ENCODE peak calls at places on chromosomes 16 and 17, in eight cellular contexts. One of them, this sample, is unnamed.

GRCh38 chr17:3944485-3945388 is 19.5 kb downstream of the ATP2A3 start:
- DNase-seq in GM13976: peak
- DNase-seq in bronchial epithelial cell: peak
- DNase-seq in AG04450: no peak
- DNase-seq in activated B cell treated with CpG ODN at 0.5 μM for 24 hours: peak
- DNase-seq in WERI-Rb-1: no peak
- DNase-seq in BJ: no peak
- DNase-seq in RWPE1: peak
- DNase-seq in this sample: peak

GRCh38 chr17:11705111-11705510 is 106.8 kb downstream of the DNAH9 start:
- DNase-seq in GM13976: no peak
- DNase-seq in BJ: no peak
- DNase-seq in WERI-Rb-1: no peak
- DNase-seq in bronchial epithelial cell: no peak
- DNase-seq in RWPE1: peak
- DNase-seq in activated B cell treated with CpG ODN at 0.5 μM for 24 hours: no peak
- DNase-seq in AG04450: no peak
- DNase-seq in this sample: no peak

GRCh38 chr17:38550661-38551060 is 55.1 kb downstream of the SRCIN1 start:
- DNase-seq in GM13976: no peak
- DNase-seq in RWPE1: peak
- DNase-seq in BJ: no peak
- DNase-seq in AG04450: no peak
- DNase-seq in bronchial epithelial cell: peak
- DNase-seq in WERI-Rb-1: no peak
- DNase-seq in activated B cell treated with CpG ODN at 0.5 μM for 24 hours: no peak
- DNase-seq in this sample: no peak

GRCh38 chr16:88384222-88385111 is 1.7 kb downstream of the ZNF469 start:
- DNase-seq in bronchial epithelial cell: no peak
- DNase-seq in activated B cell treated with CpG ODN at 0.5 μM for 24 hours: no peak
- DNase-seq in AG04450: no peak
- DNase-seq in RWPE1: no peak
- DNase-seq in BJ: no peak
- DNase-seq in GM13976: no peak
- DNase-seq in WERI-Rb-1: no peak
- DNase-seq in this sample: no peak

GRCh38 chr16:65098916-65099315 is 22.9 kb downstream of the CDH11 start:
- DNase-seq in GM13976: no peak
- DNase-seq in WERI-Rb-1: no peak
- DNase-seq in BJ: no peak
- DNase-seq in activated B cell treated with CpG ODN at 0.5 μM for 24 hours: no peak
- DNase-seq in AG04450: no peak
- DNase-seq in RWPE1: no peak
- DNase-seq in bronchial epithelial cell: no peak
- DNase-seq in this sample: no peak

GRCh38 chr16:87816507-87817100 is 50.8 kb upstream of the KLHDC4 start:
- DNase-seq in AG04450: no peak
- DNase-seq in activated B cell treated with CpG ODN at 0.5 μM for 24 hours: no peak
- DNase-seq in GM13976: no peak
- DNase-seq in WERI-Rb-1: no peak
- DNase-seq in RWPE1: no peak
- DNase-seq in bronchial epithelial cell: no peak
- DNase-seq in BJ: no peak
- DNase-seq in this sample: no peak

GRCh38 chr16:50265260-50265659 is 1.1 kb upstream of the ADCY7 start:
- DNase-seq in BJ: no peak
- DNase-seq in WERI-Rb-1: peak
- DNase-seq in GM13976: no peak
- DNase-seq in bronchial epithelial cell: peak
- DNase-seq in RWPE1: no peak
- DNase-seq in activated B cell treated with CpG ODN at 0.5 μM for 24 hours: no peak
- DNase-seq in AG04450: no peak
- DNase-seq in this sample: no peak

GRCh38 chr16:28157768-28158535 is 53.8 kb downstream of the XPO6 start:
- DNase-seq in RWPE1: no peak
- DNase-seq in GM13976: no peak
- DNase-seq in activated B cell treated with CpG ODN at 0.5 μM for 24 hours: no peak
- DNase-seq in bronchial epithelial cell: no peak
- DNase-seq in WERI-Rb-1: no peak
- DNase-seq in BJ: no peak
- DNase-seq in AG04450: no peak
- DNase-seq in this sample: no peak

GRCh38 chr16:2928796-2929195 is 17.1 kb downstream of the FLYWCH1 start:
- DNase-seq in activated B cell treated with CpG ODN at 0.5 μM for 24 hours: no peak
- DNase-seq in bronchial epithelial cell: no peak
- DNase-seq in GM13976: no peak
- DNase-seq in AG04450: no peak
- DNase-seq in BJ: no peak
- DNase-seq in WERI-Rb-1: no peak
- DNase-seq in RWPE1: no peak
- DNase-seq in this sample: no peak

GRCh38 chr16:52318259-52319008 is 228.5 kb downstream of the TOX3 start:
- DNase-seq in activated B cell treated with CpG ODN at 0.5 μM for 24 hours: no peak
- DNase-seq in RWPE1: no peak
- DNase-seq in GM13976: no peak
- DNase-seq in BJ: no peak
- DNase-seq in WERI-Rb-1: no peak
- DNase-seq in AG04450: no peak
- DNase-seq in bronchial epithelial cell: no peak
- DNase-seq in this sample: no peak

GRCh38 chr17:44363613-44364159 is at the start of gene FAM171A2:
- DNase-seq in WERI-Rb-1: peak
- DNase-seq in activated B cell treated with CpG ODN at 0.5 μM for 24 hours: peak
- DNase-seq in BJ: no peak
- DNase-seq in AG04450: peak
- DNase-seq in GM13976: peak
- DNase-seq in bronchial epithelial cell: no peak
- DNase-seq in RWPE1: peak
- DNase-seq in this sample: peak

GRCh38 chr17:3502466-3502865 is 26.7 kb downstream of the ASPA start:
- DNase-seq in WERI-Rb-1: no peak
- DNase-seq in activated B cell treated with CpG ODN at 0.5 μM for 24 hours: no peak
- DNase-seq in BJ: no peak
- DNase-seq in AG04450: no peak
- DNase-seq in GM13976: no peak
- DNase-seq in bronchial epithelial cell: no peak
- DNase-seq in RWPE1: no peak
- DNase-seq in this sample: no peak

GRCh38 chr17:76207268-76207667 is 33.0 kb downstream of the RNF157 start:
- DNase-seq in bronchial epithelial cell: no peak
- DNase-seq in activated B cell treated with CpG ODN at 0.5 μM for 24 hours: no peak
- DNase-seq in BJ: no peak
- DNase-seq in GM13976: no peak
- DNase-seq in AG04450: no peak
- DNase-seq in WERI-Rb-1: no peak
- DNase-seq in RWPE1: no peak
- DNase-seq in this sample: no peak

GRCh38 chr16:21526923-21527807 is 72.2 kb upstream of the METTL9 start:
- DNase-seq in RWPE1: no peak
- DNase-seq in WERI-Rb-1: no peak
- DNase-seq in bronchial epithelial cell: no peak
- DNase-seq in activated B cell treated with CpG ODN at 0.5 μM for 24 hours: no peak
- DNase-seq in AG04450: no peak
- DNase-seq in GM13976: no peak
- DNase-seq in BJ: no peak
- DNase-seq in this sample: no peak

GRCh38 chr16:17313085-17313611 is 157.6 kb downstream of the XYLT1 start:
- DNase-seq in WERI-Rb-1: no peak
- DNase-seq in GM13976: no peak
- DNase-seq in AG04450: no peak
- DNase-seq in RWPE1: no peak
- DNase-seq in bronchial epithelial cell: no peak
- DNase-seq in BJ: peak
- DNase-seq in activated B cell treated with CpG ODN at 0.5 μM for 24 hours: no peak
- DNase-seq in this sample: no peak

GRCh38 chr17:22265807-22266206 is 573.5 kb downstream of the KCNJ18 start:
- DNase-seq in AG04450: no peak
- DNase-seq in bronchial epithelial cell: no peak
- DNase-seq in WERI-Rb-1: no peak
- DNase-seq in activated B cell treated with CpG ODN at 0.5 μM for 24 hours: peak
- DNase-seq in RWPE1: no peak
- DNase-seq in BJ: no peak
- DNase-seq in GM13976: no peak
- DNase-seq in this sample: no peak

GRCh38 chr17:78454346-78454745 is 75.9 kb downstream of the PGS1 start:
- DNase-seq in AG04450: no peak
- DNase-seq in bronchial epithelial cell: no peak
- DNase-seq in GM13976: no peak
- DNase-seq in RWPE1: no peak
- DNase-seq in WERI-Rb-1: no peak
- DNase-seq in BJ: no peak
- DNase-seq in activated B cell treated with CpG ODN at 0.5 μM for 24 hours: no peak
- DNase-seq in this sample: no peak

GRCh38 chr17:3622977-3623594 is 13.0 kb downstream of the SHPK start:
- DNase-seq in AG04450: no peak
- DNase-seq in activated B cell treated with CpG ODN at 0.5 μM for 24 hours: no peak
- DNase-seq in GM13976: no peak
- DNase-seq in WERI-Rb-1: no peak
- DNase-seq in RWPE1: no peak
- DNase-seq in bronchial epithelial cell: no peak
- DNase-seq in BJ: no peak
- DNase-seq in this sample: no peak

GRCh38 chr16:14365200-14365851 is 264.7 kb downstream of the PARN start:
- DNase-seq in bronchial epithelial cell: no peak
- DNase-seq in activated B cell treated with CpG ODN at 0.5 μM for 24 hours: no peak
- DNase-seq in RWPE1: no peak
- DNase-seq in BJ: no peak
- DNase-seq in GM13976: no peak
- DNase-seq in AG04450: no peak
- DNase-seq in WERI-Rb-1: no peak
- DNase-seq in this sample: no peak

GRCh38 chr16:70160821-70161220 is 12.8 kb upstream of the CLEC18C start:
- DNase-seq in RWPE1: no peak
- DNase-seq in BJ: no peak
- DNase-seq in GM13976: peak
- DNase-seq in AG04450: no peak
- DNase-seq in WERI-Rb-1: no peak
- DNase-seq in activated B cell treated with CpG ODN at 0.5 μM for 24 hours: no peak
- DNase-seq in bronchial epithelial cell: no peak
- DNase-seq in this sample: no peak

GRCh38 chr16:70163596-70163995 is 10.0 kb upstream of the CLEC18C start:
- DNase-seq in BJ: no peak
- DNase-seq in RWPE1: no peak
- DNase-seq in bronchial epithelial cell: no peak
- DNase-seq in AG04450: no peak
- DNase-seq in GM13976: no peak
- DNase-seq in activated B cell treated with CpG ODN at 0.5 μM for 24 hours: no peak
- DNase-seq in WERI-Rb-1: no peak
- DNase-seq in this sample: no peak

GRCh38 chr16:70160388-70160787 is 13.2 kb upstream of the CLEC18C start:
- DNase-seq in AG04450: no peak
- DNase-seq in BJ: no peak
- DNase-seq in GM13976: no peak
- DNase-seq in activated B cell treated with CpG ODN at 0.5 μM for 24 hours: no peak
- DNase-seq in bronchial epithelial cell: no peak
- DNase-seq in WERI-Rb-1: no peak
- DNase-seq in RWPE1: no peak
- DNase-seq in this sample: no peak

GRCh38 chr16:70161350-70161749 is 12.2 kb upstream of the CLEC18C start:
- DNase-seq in AG04450: no peak
- DNase-seq in GM13976: peak
- DNase-seq in bronchial epithelial cell: no peak
- DNase-seq in WERI-Rb-1: no peak
- DNase-seq in activated B cell treated with CpG ODN at 0.5 μM for 24 hours: no peak
- DNase-seq in RWPE1: no peak
- DNase-seq in BJ: no peak
- DNase-seq in this sample: no peak

DNA sequence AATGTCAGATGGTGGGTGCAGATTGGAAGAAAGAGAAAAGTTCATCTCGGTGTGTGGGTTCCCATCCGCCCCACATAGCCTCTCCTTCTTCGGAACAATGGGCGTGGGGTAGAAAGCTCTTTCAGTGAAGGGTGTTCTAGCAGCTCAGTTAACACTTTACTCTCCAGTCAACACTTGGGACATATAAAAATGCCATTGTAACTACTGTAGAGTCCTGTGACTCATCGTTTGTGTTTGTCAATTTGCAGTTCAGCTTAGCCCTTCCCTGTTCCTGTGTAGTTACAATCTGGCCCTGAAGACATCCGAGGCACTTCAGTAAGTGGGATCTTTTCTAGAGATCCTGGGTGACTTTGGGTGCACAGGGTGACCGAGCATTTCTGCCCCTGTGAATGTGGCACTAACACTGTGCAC is 11.5 kb upstream of the CLEC18C start:
- DNase-seq in GM13976: peak
- DNase-seq in WERI-Rb-1: no peak
- DNase-seq in AG04450: peak
- DNase-seq in bronchial epithelial cell: peak
- DNase-seq in RWPE1: peak
- DNase-seq in BJ: peak
- DNase-seq in activated B cell treated with CpG ODN at 0.5 μM for 24 hours: no peak
- DNase-seq in this sample: peak
- TF ChIP-seq CTCF in GM13976: no peak
- TF ChIP-seq CTCF in WERI-Rb-1: no peak
- TF ChIP-seq CTCF in AG04450: no peak
- TF ChIP-seq CTCF in bronchial epithelial cell: no peak
- TF ChIP-seq CTCF in RWPE1: no peak
- TF ChIP-seq CTCF in BJ: no peak
- TF ChIP-seq CTCF in activated B cell treated with CpG ODN at 0.5 μM for 24 hours: no peak
- TF ChIP-seq CTCF in this sample: no peak

GRCh38 chr16:598823-599739 is 9.2 kb downstream of the RAB40C start:
- DNase-seq in RWPE1: no peak
- DNase-seq in WERI-Rb-1: no peak
- DNase-seq in AG04450: no peak
- DNase-seq in bronchial epithelial cell: no peak
- DNase-seq in activated B cell treated with CpG ODN at 0.5 μM for 24 hours: no peak
- DNase-seq in GM13976: no peak
- DNase-seq in BJ: no peak
- DNase-seq in this sample: no peak
- TF ChIP-seq CTCF in RWPE1: no peak
- TF ChIP-seq CTCF in WERI-Rb-1: no peak
- TF ChIP-seq CTCF in AG04450: no peak
- TF ChIP-seq CTCF in bronchial epithelial cell: no peak
- TF ChIP-seq CTCF in activated B cell treated with CpG ODN at 0.5 μM for 24 hours: no peak
- TF ChIP-seq CTCF in GM13976: no peak
- TF ChIP-seq CTCF in BJ: no peak
- TF ChIP-seq CTCF in this sample: no peak

GRCh38 chr17:15247891-15248529 is 17.1 kb downstream of the PMP22 start:
- DNase-seq in WERI-Rb-1: peak
- DNase-seq in BJ: no peak
- DNase-seq in AG04450: no peak
- DNase-seq in activated B cell treated with CpG ODN at 0.5 μM for 24 hours: no peak
- DNase-seq in GM13976: no peak
- DNase-seq in RWPE1: peak
- DNase-seq in bronchial epithelial cell: no peak
- DNase-seq in this sample: no peak
- TF ChIP-seq CTCF in WERI-Rb-1: peak
- TF ChIP-seq CTCF in BJ: peak
- TF ChIP-seq CTCF in AG04450: peak
- TF ChIP-seq CTCF in activated B cell treated with CpG ODN at 0.5 μM for 24 hours: no peak
- TF ChIP-seq CTCF in GM13976: no peak
- TF ChIP-seq CTCF in RWPE1: no peak
- TF ChIP-seq CTCF in bronchial epithelial cell: peak
- TF ChIP-seq CTCF in this sample: peak

DNA sequence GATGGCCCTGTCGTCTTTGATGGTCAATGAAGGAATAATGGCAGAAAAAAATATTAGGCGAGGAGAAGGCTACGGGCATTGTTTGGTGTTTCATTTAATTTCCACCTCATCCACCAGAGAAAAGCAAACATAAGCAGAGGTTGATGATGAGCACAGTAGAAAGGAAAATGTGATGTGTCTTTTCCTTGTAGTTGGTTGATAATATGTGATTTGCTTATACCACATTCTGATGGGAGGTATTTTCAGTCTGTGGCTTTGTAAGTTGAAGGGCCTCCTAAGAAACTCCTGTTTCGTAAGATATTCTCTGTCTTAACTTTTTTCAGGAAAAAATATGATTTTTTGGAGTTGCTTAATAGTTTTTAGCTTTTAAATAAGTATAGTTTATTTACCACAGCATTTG is 215.7 kb downstream of the PRKCA start:
- DNase-seq in AG04450: no peak
- DNase-seq in WERI-Rb-1: no peak
- DNase-seq in GM13976: no peak
- DNase-seq in bronchial epithelial cell: no peak
- DNase-seq in activated B cell treated with CpG ODN at 0.5 μM for 24 hours: no peak
- DNase-seq in BJ: no peak
- DNase-seq in RWPE1: no peak
- DNase-seq in this sample: no peak
- TF ChIP-seq CTCF in AG04450: no peak
- TF ChIP-seq CTCF in WERI-Rb-1: no peak
- TF ChIP-seq CTCF in GM13976: no peak
- TF ChIP-seq CTCF in bronchial epithelial cell: no peak
- TF ChIP-seq CTCF in activated B cell treated with CpG ODN at 0.5 μM for 24 hours: no peak
- TF ChIP-seq CTCF in BJ: no peak
- TF ChIP-seq CTCF in RWPE1: no peak
- TF ChIP-seq CTCF in this sample: no peak